ENCODE peak calls at places on chromosomes 4 and X, in four cellular contexts. U is effector memory CD8-positive, alpha-beta T cell; M is endothelial cell; C is progenitor cell of endocrine pancreas. B is an unnamed sample.
A peak's percentile ranks its signal among the peaks of the same experiment; 100 is the strongest.

GRCh38 chr4:121824171-121824527 is 466 bp upstream of the CCNA2 start:
- DNase-seq in U (no peak), M (no peak), C (no peak), B (no peak)

GRCh38 chr4:42282081-42282901 is 115.0 kb upstream of the SHISA3 start:
- DNase-seq in U (peak; percentile 2), M (peak; percentile 60), C (peak; percentile 31), B (peak; percentile 71)

GRCh38 chr4:2289955-2290333 is 28.0 kb upstream of the MXD4 start:
- DNase-seq in U (no peak), M (no peak), C (no peak), B (no peak)

GRCh38 chrX:40468033-40468979 is 112.5 kb upstream of the ATP6AP2 start:
- DNase-seq in U (peak; percentile 2), M (no peak), C (no peak), B (peak; percentile 32)

GRCh38 chr4:113049421-113050355 is at the start of gene ANK2:
- DNase-seq in U (no peak), M (peak; percentile 75), C (peak; percentile 11), B (no peak)

GRCh38 chr4:169282429-169283113 is 11.8 kb upstream of the SH3RF1 start:
- DNase-seq in U (no peak), M (no peak), C (no peak), B (no peak)

GRCh38 chr4:31088600-31089230 is 368.5 kb downstream of the PCDH7 start:
- DNase-seq in U (no peak), M (no peak), C (no peak), B (no peak)

GRCh38 chr4:77712675-77713074 is 106.5 kb downstream of the CNOT6L start:
- DNase-seq in U (no peak), M (no peak), C (no peak), B (no peak)

GRCh38 chrX:34956915-34957314 is 14.3 kb downstream of the FAM47B start:
- DNase-seq in U (no peak), M (no peak), C (no peak), B (no peak)

GRCh38 chr4:53680168-53680567 is 88.9 kb upstream of the LNX1 start:
- DNase-seq in U (no peak), M (no peak), C (no peak), B (no peak)

GRCh38 chr4:114691865-114692264 is 93.3 kb downstream of the UGT8 start:
- DNase-seq in U (no peak), M (no peak), C (no peak), B (no peak)

GRCh38 chr4:153223418-153223792 is 19.2 kb downstream of the TRIM2 start:
- DNase-seq in U (no peak), M (no peak), C (no peak), B (no peak)

GRCh38 chr4:1604181-1604705 is 79.9 kb downstream of the FAM53A start:
- DNase-seq in U (no peak), M (no peak), C (no peak), B (no peak)

GRCh38 chr4:139603576-139604387 is 47.8 kb upstream of the SETD7 start:
- DNase-seq in U (peak; percentile 28), M (peak; percentile 66), C (peak; percentile 26), B (peak; percentile 62)

GRCh38 chrX:2967998-2968909 is 38.1 kb upstream of the ARSH start:
- DNase-seq in U (no peak), M (no peak), C (no peak), B (no peak)

GRCh38 chr4:110683600-110683999 is 60.7 kb upstream of the PITX2 start:
- DNase-seq in U (no peak), M (no peak), C (no peak), B (no peak)

GRCh38 chr4:26174033-26174432 is 146.8 kb upstream of the RBPJ start:
- DNase-seq in U (no peak), M (no peak), C (no peak), B (no peak)

GRCh38 chr4:17173300-17173699 is 274.9 kb upstream of the LDB2 start:
- DNase-seq in U (no peak), M (peak; percentile 16), C (no peak), B (no peak)

GRCh38 chrX:47221756-47222155 is 3.3 kb downstream of the CDK16 start:
- DNase-seq in U (no peak), M (no peak), C (no peak), B (no peak)

GRCh38 chr4:154939851-154940250 is 158.8 kb downstream of the RBM46 start:
- DNase-seq in U (no peak), M (no peak), C (no peak), B (no peak)

GRCh38 chr4:24042094-24042493 is 152.2 kb upstream of the PPARGC1A start:
- DNase-seq in U (no peak), M (no peak), C (no peak), B (no peak)

GRCh38 chr4:121277194-121278105 is 103.4 kb downstream of the QRFPR start:
- DNase-seq in U (no peak), M (peak; percentile 22), C (no peak), B (no peak)

GRCh38 chrX:107118322-107119147 is at the start of gene RBM41:
- DNase-seq in U (peak; percentile 57), M (peak; percentile 45), C (peak; percentile 23), B (peak; percentile 26)

GRCh38 chr4:55311792-55312490 is 34.1 kb upstream of the SRD5A3 start:
- DNase-seq in U (no peak), M (no peak), C (no peak), B (no peak)

GRCh38 chrX:21176927-21177571 is 197.2 kb upstream of the CNKSR2 start:
- DNase-seq in U (no peak), M (no peak), C (no peak), B (no peak)